ENCODE peak calls at places on chromosomes 16 and 17, in five cellular contexts. J, T, I, M and N are unnamed samples.

GRCh38 chr16:19196871-19197270 is 28.8 kb downstream of the SYT17 start:
- DNase-seq in T (no peak), M (no peak), J (peak; percentile 1), I (no peak), N (no peak)

GRCh38 chr16:51306116-51306515 is 155.0 kb upstream of the SALL1 start:
- DNase-seq in I (no peak), T (no peak), M (no peak), J (no peak), N (no peak)

GRCh38 chr17:46916211-46916610 is 6.7 kb upstream of the GOSR2 start:
- DNase-seq in M (no peak), T (no peak), I (no peak), J (peak; percentile 36), N (no peak)

GRCh38 chr16:15770512-15770911 is 86.3 kb downstream of the MYH11 start:
- DNase-seq in M (no peak), I (no peak), T (no peak), J (peak; percentile 73), N (no peak)

GRCh38 chr17:10105513-10106001 is 92.8 kb downstream of the GAS7 start:
- DNase-seq in T (no peak), J (peak; percentile 29), I (no peak), M (no peak), N (no peak)

GRCh38 chr16:47815655-47816054 is 340.1 kb downstream of the ABCC12 start:
- DNase-seq in M (no peak), J (peak; percentile 65), I (no peak), T (no peak), N (no peak)

GRCh38 chr16:69064164-69064563 is 41.3 kb upstream of the HAS3 start:
- DNase-seq in M (no peak), J (no peak), T (no peak), I (no peak), N (no peak)

GRCh38 chr17:16314189-16314588 is 39.1 kb downstream of the CENPV start:
- DNase-seq in J (peak; percentile 48), M (no peak), I (no peak), T (no peak), N (no peak)

GRCh38 chr17:80191192-80191591 is 21.4 kb downstream of the CARD14 start:
- DNase-seq in I (no peak), J (no peak), T (no peak), M (peak; percentile 87), N (no peak)